ENCODE peak calls at places on chromosomes 16 and 17, in seven cellular contexts. Y is PC-3, I is Peyer's patch, O is tibial nerve, K is mucosa of descending colon, A is ascending aorta, P is cardiac muscle cell. H is an unnamed sample.

GRCh38 chr17:44527954-44528353 is 24.7 kb upstream of the GPATCH8 start:
- DNase-seq in Y (no peak), A (no peak), I (no peak), O (no peak), P (no peak), K (no peak), H (no peak)

GRCh38 chr16:31371008-31371407 is 16.0 kb downstream of the ITGAX start:
- DNase-seq in O (no peak), Y (no peak), A (no peak), K (no peak), I (no peak), P (no peak), H (no peak)

GRCh38 chr17:1484586-1485310 is 7.7 kb downstream of the MYO1C start:
- DNase-seq in P (peak; percentile 62), K (peak; percentile 78), I (peak; percentile 73), Y (peak; percentile 39), A (peak; percentile 75), O (no peak), H (peak; percentile 57)

GRCh38 chr17:82424001-82424862 is 5.8 kb upstream of the OGFOD3 start:
- DNase-seq in O (peak; percentile 50), I (peak; percentile 36), A (no peak), K (peak; percentile 70), P (peak; percentile 60), Y (peak; percentile 63), H (peak; percentile 74)

GRCh38 chr16:65004570-65004969 is 117.3 kb downstream of the CDH11 start:
- DNase-seq in K (no peak), O (no peak), A (no peak), P (no peak), Y (no peak), I (no peak), H (no peak)

GRCh38 chr16:80924372-80924978 is 82.2 kb downstream of the CMC2 start:
- DNase-seq in K (peak; percentile 85), Y (peak; percentile 51), P (peak; percentile 78), I (no peak), O (no peak), A (no peak), H (peak; percentile 54)

GRCh38 chr16:3180445-3180878 is 7.5 kb upstream of the OR1F1 start:
- DNase-seq in A (no peak), P (no peak), O (no peak), K (no peak), Y (no peak), I (no peak), H (no peak)

GRCh38 chr16:63813862-63814261 is 1308.0 kb downstream of the CDH11 start:
- DNase-seq in I (no peak), K (no peak), P (no peak), O (no peak), A (no peak), Y (no peak), H (no peak)

GRCh38 chr17:57903961-57904360 is 51.3 kb downstream of the CUEDC1 start:
- DNase-seq in O (no peak), P (no peak), I (no peak), K (no peak), Y (no peak), A (no peak), H (no peak)

GRCh38 chr17:3022197-3022596 is 41.2 kb downstream of the OR1D5 start:
- DNase-seq in P (no peak), I (no peak), K (no peak), A (no peak), Y (no peak), O (no peak), H (no peak)

GRCh38 chr17:26809033-26809432 is 484.9 kb upstream of the WSB1 start:
- DNase-seq in Y (no peak), P (no peak), O (no peak), I (no peak), A (no peak), K (no peak), H (no peak)

DNA sequence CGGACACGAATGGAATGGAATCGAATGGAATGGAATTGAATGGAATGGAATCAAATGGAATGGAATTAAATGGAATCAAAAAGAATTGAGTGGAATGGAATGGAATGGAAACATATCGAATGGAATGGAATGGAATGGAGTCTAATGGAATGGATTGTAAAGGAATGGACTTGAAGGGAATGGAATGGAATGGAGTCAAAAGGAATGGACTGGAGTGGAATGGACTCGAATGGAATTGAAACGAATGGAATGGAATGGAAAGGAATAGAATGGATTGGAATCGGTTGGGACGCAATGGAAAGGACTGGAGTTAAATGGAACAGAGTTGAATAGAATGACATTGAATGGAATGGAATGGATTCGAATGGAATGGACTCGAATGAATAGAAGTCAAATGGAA is 486.9 kb upstream of the WSB1 start:
- DNase-seq in A (no peak), P (no peak), K (no peak), O (no peak), I (no peak), Y (no peak), H (no peak)
- H3K9me3 ChIP-seq in A (peaks cover 46% of the 10 kb centered on the region), P (peaks cover 5% of the 10 kb centered on the region), K (peaks cover 83% of the 10 kb centered on the region), O (no peaks in the 10 kb centered on the region), I (no peaks in the 10 kb centered on the region), Y (peaks cover 35% of the 10 kb centered on the region), H (peaks cover 60% of the 10 kb centered on the region)

GRCh38 chr16:359067-359763 is 6.7 kb upstream of the AXIN1 start:
- DNase-seq in I (no peak), Y (no peak), K (no peak), P (no peak), O (no peak), A (no peak), H (no peak)
- H3K9me3 ChIP-seq in I (no peaks in the 10 kb centered on the region), Y (no peaks in the 10 kb centered on the region), K (no peaks in the 10 kb centered on the region), P (no peaks in the 10 kb centered on the region), O (no peaks in the 10 kb centered on the region), A (no peaks in the 10 kb centered on the region), H (no peaks in the 10 kb centered on the region)

GRCh38 chr17:61452301-61453290 is at the start of gene TBX4:
- DNase-seq in Y (no peak), A (no peak), P (no peak), I (no peak), K (no peak), O (no peak), H (no peak)
- H3K9me3 ChIP-seq in Y (no peaks in the 10 kb centered on the region), A (no peaks in the 10 kb centered on the region), P (no peaks in the 10 kb centered on the region), I (no peaks in the 10 kb centered on the region), K (no peaks in the 10 kb centered on the region), O (no peaks in the 10 kb centered on the region), H (no peaks in the 10 kb centered on the region)

DNA sequence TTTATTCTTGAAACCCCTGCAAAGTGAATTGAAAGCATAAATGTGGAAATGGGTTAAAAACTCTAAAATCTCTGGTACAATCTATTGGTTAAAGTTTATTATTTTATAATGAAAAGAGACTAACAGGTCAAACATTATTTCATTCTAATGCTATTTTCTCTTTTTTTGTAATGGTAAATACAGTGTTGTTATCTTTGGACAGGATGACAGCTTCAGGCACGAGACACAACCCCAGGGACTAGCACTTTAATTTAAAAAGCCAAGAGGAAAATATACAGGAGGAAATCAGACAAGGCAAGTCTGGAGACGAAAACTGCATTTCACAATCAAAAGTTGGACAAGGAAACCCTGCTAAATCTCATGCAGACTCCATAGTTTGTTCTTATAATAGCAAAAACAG is 589.1 kb upstream of the CDH8 start:
- DNase-seq in P (no peak), I (no peak), A (no peak), O (no peak), Y (no peak), K (no peak), H (no peak)
- H3K9me3 ChIP-seq in P (no peaks in the 10 kb centered on the region), I (no peaks in the 10 kb centered on the region), A (no peaks in the 10 kb centered on the region), O (no peaks in the 10 kb centered on the region), Y (no peaks in the 10 kb centered on the region), K (peaks cover 17% of the 10 kb centered on the region), H (no peaks in the 10 kb centered on the region)

DNA sequence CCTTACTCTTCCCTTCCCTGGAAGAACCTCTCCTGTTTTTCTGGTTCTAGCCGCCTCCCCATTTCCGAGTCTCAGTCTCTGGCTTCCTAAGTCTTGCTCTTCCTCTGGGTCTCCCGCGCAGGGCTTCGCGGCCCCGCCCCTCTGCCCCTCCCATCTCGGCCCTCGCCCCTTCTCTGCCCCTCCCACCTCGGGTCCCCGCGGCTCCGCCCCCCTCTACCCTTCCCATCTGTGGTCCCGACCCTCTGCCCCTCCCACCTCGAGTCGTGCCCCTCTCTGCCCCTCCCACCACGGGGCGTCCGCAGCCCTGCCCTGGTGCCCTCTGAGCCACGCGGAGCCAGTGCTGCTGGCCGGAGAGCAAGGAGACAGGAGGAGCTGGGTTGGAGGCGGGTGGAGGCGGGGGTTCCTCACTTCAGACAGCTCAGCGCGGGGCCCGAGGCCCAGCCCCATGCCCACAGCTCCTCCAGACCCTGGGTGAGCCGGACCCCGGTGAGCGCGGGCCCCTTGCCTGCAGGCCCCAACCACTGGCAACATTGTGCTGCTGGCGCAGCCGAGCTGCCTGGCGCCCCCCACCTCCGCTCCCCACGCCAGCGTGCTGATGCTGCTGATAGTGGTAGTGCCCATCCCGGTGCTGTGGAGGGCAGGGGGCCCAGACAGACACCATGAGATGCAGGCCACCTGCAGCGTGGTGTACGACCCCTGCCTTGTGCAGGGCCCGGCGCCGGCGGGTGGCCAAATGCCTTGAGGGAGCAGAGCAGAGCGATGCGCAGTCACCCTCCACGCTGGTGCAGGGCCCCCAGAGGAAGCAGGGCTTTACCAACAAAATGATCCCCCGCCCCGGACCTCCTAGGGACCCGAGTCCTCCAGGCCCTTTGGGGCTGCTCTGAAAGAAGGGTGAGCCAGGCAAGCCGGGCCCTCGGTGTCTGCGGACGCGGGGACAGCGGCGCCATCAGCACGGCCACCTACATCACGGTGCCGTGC is 2115.3 kb downstream of the TP53TG3F start:
- DNase-seq in O (no peak), P (no peak), K (no peak), Y (no peak), A (no peak), I (no peak), H (no peak)
- H3K9me3 ChIP-seq in O (no peaks in the 10 kb centered on the region), P (no peaks in the 10 kb centered on the region), K (peaks cover 76% of the 10 kb centered on the region), Y (peaks cover 4% of the 10 kb centered on the region), A (peaks cover 4% of the 10 kb centered on the region), I (no peaks in the 10 kb centered on the region), H (peaks cover 4% of the 10 kb centered on the region)

GRCh38 chr16:87152221-87152755 is 164.9 kb downstream of the C16orf95 start:
- DNase-seq in A (no peak), O (no peak), I (no peak), P (no peak), Y (no peak), K (no peak), H (no peak)
- H3K9me3 ChIP-seq in A (no peaks in the 10 kb centered on the region), O (no peaks in the 10 kb centered on the region), I (no peaks in the 10 kb centered on the region), P (no peaks in the 10 kb centered on the region), Y (no peaks in the 10 kb centered on the region), K (peaks cover 3% of the 10 kb centered on the region), H (no peaks in the 10 kb centered on the region)

GRCh38 chr16:79721186-79721745 is 120.7 kb upstream of the MAF start:
- DNase-seq in I (no peak), O (no peak), Y (no peak), A (no peak), P (no peak), K (peak; percentile 60), H (no peak)

GRCh38 chr16:79728923-79729240 is 128.3 kb upstream of the MAF start:
- DNase-seq in A (no peak), K (no peak), O (no peak), Y (no peak), I (no peak), P (no peak), H (no peak)

GRCh38 chr16:79728048-79728922 is 127.7 kb upstream of the MAF start:
- DNase-seq in K (no peak), O (no peak), P (no peak), I (no peak), A (no peak), Y (no peak), H (no peak)

GRCh38 chr16:79726902-79727301 is 126.4 kb upstream of the MAF start:
- DNase-seq in O (no peak), A (no peak), K (no peak), Y (no peak), P (no peak), I (no peak), H (no peak)

GRCh38 chr16:79723583-79724168 is 123.1 kb upstream of the MAF start:
- DNase-seq in Y (no peak), P (no peak), K (peak; percentile 33), A (no peak), O (no peak), I (no peak), H (no peak)
- H3K9me3 ChIP-seq in Y (no peaks in the 10 kb centered on the region), P (no peaks in the 10 kb centered on the region), K (no peaks in the 10 kb centered on the region), A (no peaks in the 10 kb centered on the region), O (no peaks in the 10 kb centered on the region), I (no peaks in the 10 kb centered on the region), H (no peaks in the 10 kb centered on the region)